ENCODE peak calls at places on chromosomes 5 and 9, in nine cellular contexts. Z, C, T, J, U, M, O, H and A are unnamed samples.

GRCh38 chr9:74772126-74772525 is 115.6 kb downstream of the TRPM6 start:
- ATAC-seq in Z (no peak), C (no peak), T (no peak), J (peak), U (no peak), M (no peak), O (no peak), H (no peak), A (peak)

GRCh38 chr5:95417971-95418370 is 26.8 kb downstream of the FAM81B start:
- ATAC-seq in Z (no peak), C (no peak), T (no peak), J (no peak), U (no peak), M (no peak), O (no peak), H (no peak), A (no peak)

GRCh38 chr9:75775966-75776691 is 114.3 kb upstream of the PCSK5 start:
- ATAC-seq in Z (peak), C (no peak), T (no peak), J (no peak), U (no peak), M (no peak), O (no peak), H (no peak), A (no peak)

GRCh38 chr5:61254969-61255555 is 77.0 kb upstream of the ZSWIM6 start:
- ATAC-seq in Z (peak), C (no peak), T (no peak), J (no peak), U (no peak), M (no peak), O (peak), H (no peak), A (no peak)

GRCh38 chr5:154791535-154791934 is 36.4 kb downstream of the LARP1 start:
- ATAC-seq in Z (no peak), C (no peak), T (no peak), J (no peak), U (no peak), M (no peak), O (no peak), H (no peak), A (no peak)

GRCh38 chr5:136275601-136276000 is 82.6 kb upstream of the SMIM32 start:
- ATAC-seq in Z (no peak), C (no peak), T (no peak), J (no peak), U (peak), M (no peak), O (peak), H (no peak), A (no peak)

GRCh38 chr5:76082790-76083554 is at the start of gene SV2C:
- ATAC-seq in Z (peak), C (peak), T (peak), J (peak), U (peak), M (peak), O (peak), H (peak), A (peak)

GRCh38 chr5:6525910-6526309 is 77.3 kb downstream of the UBE2QL1 start:
- ATAC-seq in Z (peak), C (no peak), T (peak), J (no peak), U (peak), M (no peak), O (peak), H (no peak), A (no peak)

GRCh38 chr5:50717615-50718014 is 51.2 kb downstream of the PARP8 start:
- ATAC-seq in Z (no peak), C (no peak), T (no peak), J (peak), U (no peak), M (no peak), O (peak), H (no peak), A (no peak)

GRCh38 chr5:94385767-94386166 is 232.6 kb downstream of the KIAA0825 start:
- ATAC-seq in Z (no peak), C (no peak), T (no peak), J (no peak), U (no peak), M (no peak), O (no peak), H (no peak), A (no peak)

GRCh38 chr9:69325409-69326212 is 596 bp downstream of the ENTREP1 start:
- ATAC-seq in Z (peak), C (peak), T (peak), J (peak), U (peak), M (no peak), O (peak), H (peak), A (no peak)

GRCh38 chr9:10875752-10876151 is 262.9 kb upstream of the PTPRD start:
- ATAC-seq in Z (no peak), C (no peak), T (no peak), J (no peak), U (no peak), M (no peak), O (no peak), H (no peak), A (no peak)

GRCh38 chr9:89437772-89438171 is 60.1 kb downstream of the SEMA4D start:
- ATAC-seq in Z (no peak), C (peak), T (no peak), J (no peak), U (no peak), M (no peak), O (no peak), H (no peak), A (no peak)

GRCh38 chr5:52989025-52989780 is at the start of gene ITGA2:
- ATAC-seq in Z (peak), C (peak), T (peak), J (peak), U (peak), M (peak), O (peak), H (peak), A (no peak)

GRCh38 chr5:157290156-157290980 is 24.4 kb downstream of the CYFIP2 start:
- ATAC-seq in Z (peak), C (no peak), T (no peak), J (peak), U (peak), M (no peak), O (no peak), H (no peak), A (no peak)

GRCh38 chr5:7857361-7857760 is 6.4 kb upstream of the CFAP90 start:
- ATAC-seq in Z (no peak), C (no peak), T (no peak), J (no peak), U (peak), M (no peak), O (no peak), H (peak), A (no peak)

GRCh38 chr5:88883059-88883565 is at the start of gene MEF2C:
- ATAC-seq in Z (peak), C (peak), T (peak), J (peak), U (peak), M (no peak), O (peak), H (peak), A (peak)

GRCh38 chr5:130136300-130136699 is 232.0 kb downstream of the CHSY3 start:
- ATAC-seq in Z (no peak), C (no peak), T (peak), J (no peak), U (no peak), M (no peak), O (no peak), H (no peak), A (no peak)

GRCh38 chr9:34451545-34451944 is 6.8 kb downstream of the FAM219A start:
- ATAC-seq in Z (no peak), C (peak), T (no peak), J (peak), U (no peak), M (no peak), O (no peak), H (no peak), A (peak)